ENCODE peak calls at places on chromosomes 11 and 22, in six cellular contexts. One of them, this sample, is unnamed.

GRCh38 chr22:39462443-39463147 is 5.8 kb downstream of the MGAT3 start:
- DNase-seq in HCT116: no peak
- DNase-seq in HepG2: peak; percentile 40
- DNase-seq in K562: peak; percentile 52
- DNase-seq in H1: no peak
- DNase-seq in SK-N-SH: peak; percentile 60
- DNase-seq in this sample: no peak

GRCh38 chr11:67535577-67535976 is 12.3 kb upstream of the CABP2 start:
- DNase-seq in HCT116: no peak
- DNase-seq in HepG2: no peak
- DNase-seq in K562: no peak
- DNase-seq in H1: no peak
- DNase-seq in SK-N-SH: no peak
- DNase-seq in this sample: no peak

GRCh38 chr11:1749787-1750351 is 526 bp downstream of the IFITM10 start:
- DNase-seq in HCT116: no peak
- DNase-seq in HepG2: no peak
- DNase-seq in K562: peak; percentile 13
- DNase-seq in H1: no peak
- DNase-seq in SK-N-SH: no peak
- DNase-seq in this sample: peak; percentile 74

GRCh38 chr22:40236131-40236665 is 58.5 kb downstream of the TNRC6B start:
- DNase-seq in HCT116: no peak
- DNase-seq in HepG2: no peak
- DNase-seq in K562: no peak
- DNase-seq in H1: no peak
- DNase-seq in SK-N-SH: no peak
- DNase-seq in this sample: no peak

GRCh38 chr22:32777997-32778396 is 23.5 kb upstream of the TIMP3 start:
- DNase-seq in HCT116: no peak
- DNase-seq in HepG2: no peak
- DNase-seq in K562: no peak
- DNase-seq in H1: no peak
- DNase-seq in SK-N-SH: no peak
- DNase-seq in this sample: no peak

GRCh38 chr11:72773291-72773690 is 20.6 kb downstream of the STARD10 start:
- DNase-seq in HCT116: no peak
- DNase-seq in HepG2: no peak
- DNase-seq in K562: no peak
- DNase-seq in H1: no peak
- DNase-seq in SK-N-SH: peak; percentile 87
- DNase-seq in this sample: no peak

GRCh38 chr22:28949788-28950187 is 66.4 kb downstream of the ZNRF3 start:
- DNase-seq in HCT116: no peak
- DNase-seq in HepG2: no peak
- DNase-seq in K562: no peak
- DNase-seq in H1: no peak
- DNase-seq in SK-N-SH: no peak
- DNase-seq in this sample: no peak

GRCh38 chr22:39556970-39557811 is 13.4 kb upstream of the CACNA1I start:
- DNase-seq in HCT116: no peak
- DNase-seq in HepG2: no peak
- DNase-seq in K562: peak; percentile 58
- DNase-seq in H1: no peak
- DNase-seq in SK-N-SH: peak; percentile 71
- DNase-seq in this sample: peak; percentile 56

GRCh38 chr22:47954107-47954506 is 1191.7 kb downstream of the TBC1D22A start:
- DNase-seq in HCT116: no peak
- DNase-seq in HepG2: no peak
- DNase-seq in K562: no peak
- DNase-seq in H1: no peak
- DNase-seq in SK-N-SH: no peak
- DNase-seq in this sample: no peak

GRCh38 chr11:2660357-2660939 is 39.3 kb downstream of the KCNQ1OT1 start:
- DNase-seq in HCT116: no peak
- DNase-seq in HepG2: no peak
- DNase-seq in K562: no peak
- DNase-seq in H1: no peak
- DNase-seq in SK-N-SH: no peak
- DNase-seq in this sample: no peak

GRCh38 chr11:15818132-15818842 is 538.1 kb downstream of the SOX6 start:
- DNase-seq in HCT116: no peak
- DNase-seq in HepG2: no peak
- DNase-seq in K562: no peak
- DNase-seq in H1: no peak
- DNase-seq in SK-N-SH: no peak
- DNase-seq in this sample: no peak

GRCh38 chr22:39748877-39749276 is 144.7 kb downstream of the ENTHD1 start:
- DNase-seq in HCT116: no peak
- DNase-seq in HepG2: no peak
- DNase-seq in K562: no peak
- DNase-seq in H1: no peak
- DNase-seq in SK-N-SH: no peak
- DNase-seq in this sample: no peak

GRCh38 chr11:111483431-111483830 is 28.8 kb downstream of the BTG4 start:
- DNase-seq in HCT116: no peak
- DNase-seq in HepG2: no peak
- DNase-seq in K562: no peak
- DNase-seq in H1: no peak
- DNase-seq in SK-N-SH: no peak
- DNase-seq in this sample: no peak

GRCh38 chr22:38792833-38793232 is 1.1 kb downstream of the DNAL4 start:
- DNase-seq in HCT116: no peak
- DNase-seq in HepG2: no peak
- DNase-seq in K562: peak; percentile 14
- DNase-seq in H1: no peak
- DNase-seq in SK-N-SH: no peak
- DNase-seq in this sample: no peak

GRCh38 chr11:119316729-119317591 is at the start of gene MCAM:
- DNase-seq in HCT116: no peak
- DNase-seq in HepG2: peak; percentile 41
- DNase-seq in K562: peak; percentile 93
- DNase-seq in H1: peak; percentile 76
- DNase-seq in SK-N-SH: peak; percentile 87
- DNase-seq in this sample: no peak

GRCh38 chr11:28146123-28146751 is 38.0 kb downstream of the METTL15 start:
- DNase-seq in HCT116: peak; percentile 90
- DNase-seq in HepG2: peak; percentile 59
- DNase-seq in K562: no peak
- DNase-seq in H1: no peak
- DNase-seq in SK-N-SH: no peak
- DNase-seq in this sample: no peak

GRCh38 chr22:28773461-28773867 is 969 bp downstream of the CCDC117 start:
- DNase-seq in HCT116: no peak
- DNase-seq in HepG2: no peak
- DNase-seq in K562: no peak
- DNase-seq in H1: no peak
- DNase-seq in SK-N-SH: no peak
- DNase-seq in this sample: no peak

GRCh38 chr22:47175761-47176359 is 413.4 kb downstream of the TBC1D22A start:
- DNase-seq in HCT116: no peak
- DNase-seq in HepG2: no peak
- DNase-seq in K562: no peak
- DNase-seq in H1: no peak
- DNase-seq in SK-N-SH: no peak
- DNase-seq in this sample: no peak

GRCh38 chr11:19403196-19403895 is 162.6 kb upstream of the E2F8 start:
- DNase-seq in HCT116: no peak
- DNase-seq in HepG2: no peak
- DNase-seq in K562: no peak
- DNase-seq in H1: no peak
- DNase-seq in SK-N-SH: no peak
- DNase-seq in this sample: no peak

GRCh38 chr11:59551651-59552521 is 40.5 kb downstream of the OR4D9 start:
- DNase-seq in HCT116: peak; percentile 55
- DNase-seq in HepG2: peak; percentile 42
- DNase-seq in K562: peak; percentile 10
- DNase-seq in H1: no peak
- DNase-seq in SK-N-SH: peak; percentile 21
- DNase-seq in this sample: no peak

GRCh38 chr22:48588881-48589450 is 1238.7 kb downstream of the BRD1 start:
- DNase-seq in HCT116: no peak
- DNase-seq in HepG2: no peak
- DNase-seq in K562: no peak
- DNase-seq in H1: no peak
- DNase-seq in SK-N-SH: no peak
- DNase-seq in this sample: no peak

GRCh38 chr11:112761911-112762685 is 199.1 kb upstream of the NCAM1 start:
- DNase-seq in HCT116: no peak
- DNase-seq in HepG2: no peak
- DNase-seq in K562: no peak
- DNase-seq in H1: no peak
- DNase-seq in SK-N-SH: no peak
- DNase-seq in this sample: no peak

GRCh38 chr11:63920126-63920869 is 3.3 kb upstream of the RCOR2 start:
- DNase-seq in HCT116: no peak
- DNase-seq in HepG2: peak; percentile 60
- DNase-seq in K562: no peak
- DNase-seq in H1: peak; percentile 85
- DNase-seq in SK-N-SH: peak; percentile 62
- DNase-seq in this sample: no peak

GRCh38 chr11:116424615-116425261 is 348.0 kb downstream of the BUD13 start:
- DNase-seq in HCT116: no peak
- DNase-seq in HepG2: peak; percentile 92
- DNase-seq in K562: no peak
- DNase-seq in H1: no peak
- DNase-seq in SK-N-SH: peak; percentile 30
- DNase-seq in this sample: no peak

GRCh38 chr11:30535818-30536217 is 50.3 kb downstream of the MPPED2 start:
- DNase-seq in HCT116: no peak
- DNase-seq in HepG2: no peak
- DNase-seq in K562: no peak
- DNase-seq in H1: no peak
- DNase-seq in SK-N-SH: peak; percentile 54
- DNase-seq in this sample: no peak

GRCh38 chr11:74121804-74122203 is 49.0 kb downstream of the C2CD3 start:
- DNase-seq in HCT116: no peak
- DNase-seq in HepG2: no peak
- DNase-seq in K562: no peak
- DNase-seq in H1: no peak
- DNase-seq in SK-N-SH: no peak
- DNase-seq in this sample: no peak

DNA sequence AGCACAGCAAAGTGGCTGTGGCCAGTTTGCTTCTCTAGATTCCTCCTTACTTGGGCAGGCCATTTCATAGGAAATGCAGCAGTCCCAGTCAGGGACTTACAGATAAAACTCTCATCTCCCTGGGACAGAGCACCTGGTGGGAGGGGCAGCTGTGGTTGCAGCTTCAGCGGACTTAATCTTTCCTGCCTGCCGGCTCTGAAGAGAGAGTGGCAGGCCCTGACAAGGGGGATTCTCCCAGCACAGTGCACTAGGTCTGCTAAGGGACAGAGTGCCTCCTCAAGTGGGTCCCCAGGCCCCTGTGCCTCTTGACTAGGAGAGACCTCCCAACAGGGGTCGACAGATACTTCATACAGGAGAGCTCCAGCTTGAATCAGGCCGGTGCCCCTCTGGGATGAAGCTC is 1649.1 kb downstream of the LRRC4C start:
- DNase-seq in HCT116: no peak
- DNase-seq in HepG2: no peak
- DNase-seq in K562: no peak
- DNase-seq in H1: no peak
- DNase-seq in SK-N-SH: no peak
- DNase-seq in this sample: no peak
- TF ChIP-seq JUND in HCT116: no peak
- TF ChIP-seq JUND in HepG2: no peak
- TF ChIP-seq JUND in K562: no peak
- TF ChIP-seq JUND in H1: no peak
- TF ChIP-seq JUND in SK-N-SH: no peak
- TF ChIP-seq JUND in this sample: no peak

GRCh38 chr22:35839811-35840739 is 122.4 kb downstream of the APOL5 start:
- DNase-seq in HCT116: peak; percentile 95
- DNase-seq in HepG2: no peak
- DNase-seq in K562: peak; percentile 83
- DNase-seq in H1: peak; percentile 71
- DNase-seq in SK-N-SH: peak; percentile 81
- DNase-seq in this sample: no peak
- TF ChIP-seq JUND in HCT116: no peak
- TF ChIP-seq JUND in HepG2: no peak
- TF ChIP-seq JUND in K562: peak; percentile 26
- TF ChIP-seq JUND in H1: no peak
- TF ChIP-seq JUND in SK-N-SH: peak; percentile 36
- TF ChIP-seq JUND in this sample: no peak

GRCh38 chr11:126507646-126508045 is 152.2 kb downstream of the ST3GAL4 start:
- DNase-seq in HCT116: no peak
- DNase-seq in HepG2: no peak
- DNase-seq in K562: no peak
- DNase-seq in H1: no peak
- DNase-seq in SK-N-SH: no peak
- DNase-seq in this sample: no peak
- TF ChIP-seq JUND in HCT116: no peak
- TF ChIP-seq JUND in HepG2: no peak
- TF ChIP-seq JUND in K562: no peak
- TF ChIP-seq JUND in H1: no peak
- TF ChIP-seq JUND in SK-N-SH: no peak
- TF ChIP-seq JUND in this sample: no peak

GRCh38 chr22:44701824-44702478 is at the start of gene PRR5:
- DNase-seq in HCT116: peak; percentile 51
- DNase-seq in HepG2: peak; percentile 68
- DNase-seq in K562: peak; percentile 87
- DNase-seq in H1: peak; percentile 81
- DNase-seq in SK-N-SH: peak; percentile 97
- DNase-seq in this sample: peak; percentile 90
- TF ChIP-seq JUND in HCT116: no peak
- TF ChIP-seq JUND in HepG2: no peak
- TF ChIP-seq JUND in K562: no peak
- TF ChIP-seq JUND in H1: no peak
- TF ChIP-seq JUND in SK-N-SH: no peak
- TF ChIP-seq JUND in this sample: no peak

GRCh38 chr11:88288560-88288959 is 49.0 kb downstream of the CTSC start:
- DNase-seq in HCT116: no peak
- DNase-seq in HepG2: no peak
- DNase-seq in K562: no peak
- DNase-seq in H1: no peak
- DNase-seq in SK-N-SH: no peak
- DNase-seq in this sample: no peak
- TF ChIP-seq JUND in HCT116: no peak
- TF ChIP-seq JUND in HepG2: no peak
- TF ChIP-seq JUND in K562: no peak
- TF ChIP-seq JUND in H1: no peak
- TF ChIP-seq JUND in SK-N-SH: no peak
- TF ChIP-seq JUND in this sample: no peak

DNA sequence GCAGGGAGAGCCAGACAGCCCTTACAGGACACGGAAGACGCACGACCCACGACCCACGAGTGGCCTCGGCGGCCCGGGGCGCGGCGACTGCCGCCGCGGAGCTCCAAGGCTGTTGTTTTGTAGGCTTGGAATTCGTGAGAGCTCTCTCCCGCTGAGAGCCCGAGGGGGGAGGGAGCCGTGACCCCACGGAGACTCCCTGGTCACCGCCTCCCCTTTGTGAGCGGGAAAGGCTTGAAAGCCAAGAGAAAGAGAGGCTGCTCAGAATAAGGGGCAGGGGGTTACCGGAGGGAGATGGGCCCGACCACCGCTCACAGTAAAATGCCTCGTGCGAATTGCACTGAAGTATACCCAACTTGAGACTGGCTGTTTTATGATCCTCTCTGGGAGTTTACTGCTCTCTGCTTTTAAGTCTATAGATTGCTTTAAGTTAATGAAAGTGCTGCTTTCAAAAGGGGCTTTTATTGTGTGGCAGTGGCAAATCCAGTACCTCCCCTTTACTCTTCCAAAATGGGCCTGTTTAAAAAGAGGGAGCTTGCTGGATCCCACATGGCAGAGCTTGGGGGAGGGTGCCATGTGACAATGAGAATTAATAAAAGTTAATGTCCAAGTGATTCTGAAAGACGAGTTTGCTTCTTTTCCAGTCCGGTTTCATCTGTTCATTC is 2.9 kb downstream of the PKNOX2 start:
- DNase-seq in HCT116: no peak
- DNase-seq in HepG2: no peak
- DNase-seq in K562: no peak
- DNase-seq in H1: peak; percentile 77
- DNase-seq in SK-N-SH: no peak
- DNase-seq in this sample: no peak
- TF ChIP-seq JUND in HCT116: no peak
- TF ChIP-seq JUND in HepG2: no peak
- TF ChIP-seq JUND in K562: no peak
- TF ChIP-seq JUND in H1: no peak
- TF ChIP-seq JUND in SK-N-SH: no peak
- TF ChIP-seq JUND in this sample: no peak